ENCODE peak calls at places on chromosomes 1 and 21, in six cellular contexts. One of them, this sample, is unnamed.

GRCh38 chr1:153533689-153534201 is 2.0 kb downstream of the S100A6 start:
- DNase-seq in uterus: peak; percentile 82
- DNase-seq in heart right ventricle: no peak
- DNase-seq in transverse colon: peak; percentile 54
- DNase-seq in HTR-8/SVneo: peak; percentile 81
- DNase-seq in kidney: peak; percentile 80
- DNase-seq in this sample: peak; percentile 88

GRCh38 chr1:108079550-108079949 is 114.6 kb upstream of the VAV3 start:
- DNase-seq in uterus: no peak
- DNase-seq in heart right ventricle: no peak
- DNase-seq in transverse colon: peak; percentile 22
- DNase-seq in HTR-8/SVneo: no peak
- DNase-seq in kidney: peak; percentile 64
- DNase-seq in this sample: no peak

GRCh38 chr1:164823486-164824279 is 264.7 kb downstream of the PBX1 start:
- DNase-seq in uterus: peak; percentile 71
- DNase-seq in heart right ventricle: peak; percentile 38
- DNase-seq in transverse colon: peak; percentile 27
- DNase-seq in HTR-8/SVneo: no peak
- DNase-seq in kidney: no peak
- DNase-seq in this sample: peak; percentile 32

GRCh38 chr1:17014671-17015567 is 3.2 kb upstream of the ATP13A2 start:
- DNase-seq in uterus: no peak
- DNase-seq in heart right ventricle: no peak
- DNase-seq in transverse colon: no peak
- DNase-seq in HTR-8/SVneo: no peak
- DNase-seq in kidney: peak; percentile 25
- DNase-seq in this sample: no peak

GRCh38 chr21:42986125-42986783 is 11.9 kb downstream of the PKNOX1 start:
- DNase-seq in uterus: no peak
- DNase-seq in heart right ventricle: no peak
- DNase-seq in transverse colon: no peak
- DNase-seq in HTR-8/SVneo: no peak
- DNase-seq in kidney: peak; percentile 9
- DNase-seq in this sample: no peak

GRCh38 chr1:46673749-46674182 is 2.1 kb downstream of the TEX38 start:
- DNase-seq in uterus: no peak
- DNase-seq in heart right ventricle: no peak
- DNase-seq in transverse colon: no peak
- DNase-seq in HTR-8/SVneo: peak; percentile 26
- DNase-seq in kidney: no peak
- DNase-seq in this sample: no peak

GRCh38 chr1:112788561-112788960 is 73.4 kb upstream of the PPM1J start:
- DNase-seq in uterus: no peak
- DNase-seq in heart right ventricle: no peak
- DNase-seq in transverse colon: no peak
- DNase-seq in HTR-8/SVneo: no peak
- DNase-seq in kidney: no peak
- DNase-seq in this sample: no peak

GRCh38 chr1:8541961-8542521 is 224.1 kb downstream of the SLC45A1 start:
- DNase-seq in uterus: no peak
- DNase-seq in heart right ventricle: no peak
- DNase-seq in transverse colon: no peak
- DNase-seq in HTR-8/SVneo: no peak
- DNase-seq in kidney: no peak
- DNase-seq in this sample: no peak

GRCh38 chr21:33975548-33976081 is 60.0 kb upstream of the ATP5PO start:
- DNase-seq in uterus: no peak
- DNase-seq in heart right ventricle: no peak
- DNase-seq in transverse colon: peak; percentile 25
- DNase-seq in HTR-8/SVneo: peak; percentile 25
- DNase-seq in kidney: no peak
- DNase-seq in this sample: no peak

GRCh38 chr1:180533571-180533987 is 25.2 kb upstream of the OVAAL start:
- DNase-seq in uterus: peak; percentile 53
- DNase-seq in heart right ventricle: peak; percentile 75
- DNase-seq in transverse colon: peak; percentile 75
- DNase-seq in HTR-8/SVneo: peak; percentile 54
- DNase-seq in kidney: no peak
- DNase-seq in this sample: no peak

GRCh38 chr1:3796215-3797193 is at the start of gene LRRC47:
- DNase-seq in uterus: peak; percentile 92
- DNase-seq in heart right ventricle: peak; percentile 93
- DNase-seq in transverse colon: peak; percentile 95
- DNase-seq in HTR-8/SVneo: peak; percentile 91
- DNase-seq in kidney: peak; percentile 98
- DNase-seq in this sample: peak; percentile 59

GRCh38 chr1:229621663-229622062 is 4.3 kb downstream of the TAF5L start:
- DNase-seq in uterus: no peak
- DNase-seq in heart right ventricle: no peak
- DNase-seq in transverse colon: no peak
- DNase-seq in HTR-8/SVneo: no peak
- DNase-seq in kidney: no peak
- DNase-seq in this sample: no peak

GRCh38 chr1:14011132-14011531 is 311.1 kb downstream of the PRDM2 start:
- DNase-seq in uterus: no peak
- DNase-seq in heart right ventricle: no peak
- DNase-seq in transverse colon: no peak
- DNase-seq in HTR-8/SVneo: no peak
- DNase-seq in kidney: no peak
- DNase-seq in this sample: no peak

GRCh38 chr1:117017648-117018047 is 16.1 kb downstream of the CD101 start:
- DNase-seq in uterus: no peak
- DNase-seq in heart right ventricle: peak; percentile 49
- DNase-seq in transverse colon: no peak
- DNase-seq in HTR-8/SVneo: no peak
- DNase-seq in kidney: no peak
- DNase-seq in this sample: no peak

GRCh38 chr1:115275216-115275615 is 62.8 kb downstream of the NGF start:
- DNase-seq in uterus: no peak
- DNase-seq in heart right ventricle: no peak
- DNase-seq in transverse colon: no peak
- DNase-seq in HTR-8/SVneo: peak; percentile 5
- DNase-seq in kidney: no peak
- DNase-seq in this sample: no peak

GRCh38 chr1:23202263-23202749 is 15.0 kb downstream of the HTR1D start:
- DNase-seq in uterus: no peak
- DNase-seq in heart right ventricle: no peak
- DNase-seq in transverse colon: no peak
- DNase-seq in HTR-8/SVneo: no peak
- DNase-seq in kidney: no peak
- DNase-seq in this sample: no peak

GRCh38 chr1:12472798-12473551 is 145.0 kb downstream of the DHRS3 start:
- DNase-seq in uterus: no peak
- DNase-seq in heart right ventricle: no peak
- DNase-seq in transverse colon: peak; percentile 37
- DNase-seq in HTR-8/SVneo: no peak
- DNase-seq in kidney: no peak
- DNase-seq in this sample: no peak

GRCh38 chr1:905071-905749 is 18.5 kb upstream of the SAMD11 start:
- DNase-seq in uterus: peak; percentile 57
- DNase-seq in heart right ventricle: peak; percentile 68
- DNase-seq in transverse colon: peak; percentile 50
- DNase-seq in HTR-8/SVneo: no peak
- DNase-seq in kidney: peak; percentile 93
- DNase-seq in this sample: no peak

GRCh38 chr1:62687421-62687902 is 724 bp downstream of the DOCK7 start:
- DNase-seq in uterus: peak; percentile 31
- DNase-seq in heart right ventricle: peak; percentile 17
- DNase-seq in transverse colon: no peak
- DNase-seq in HTR-8/SVneo: no peak
- DNase-seq in kidney: peak; percentile 78
- DNase-seq in this sample: no peak

GRCh38 chr1:65114312-65114711 is 33.7 kb upstream of the AK4 start:
- DNase-seq in uterus: peak; percentile 30
- DNase-seq in heart right ventricle: peak; percentile 63
- DNase-seq in transverse colon: no peak
- DNase-seq in HTR-8/SVneo: no peak
- DNase-seq in kidney: no peak
- DNase-seq in this sample: no peak

GRCh38 chr1:29583727-29584126 is 347.4 kb downstream of the PTPRU start:
- DNase-seq in uterus: no peak
- DNase-seq in heart right ventricle: no peak
- DNase-seq in transverse colon: no peak
- DNase-seq in HTR-8/SVneo: no peak
- DNase-seq in kidney: no peak
- DNase-seq in this sample: no peak

GRCh38 chr1:212225871-212226302 is 59.3 kb upstream of the PPP2R5A start:
- DNase-seq in uterus: no peak
- DNase-seq in heart right ventricle: no peak
- DNase-seq in transverse colon: no peak
- DNase-seq in HTR-8/SVneo: no peak
- DNase-seq in kidney: no peak
- DNase-seq in this sample: no peak

GRCh38 chr1:178910023-178910422 is 39.1 kb upstream of the ANGPTL1 start:
- DNase-seq in uterus: no peak
- DNase-seq in heart right ventricle: no peak
- DNase-seq in transverse colon: no peak
- DNase-seq in HTR-8/SVneo: no peak
- DNase-seq in kidney: no peak
- DNase-seq in this sample: no peak

GRCh38 chr1:245810789-245811337 is 656.1 kb downstream of the KIF26B start:
- DNase-seq in uterus: no peak
- DNase-seq in heart right ventricle: no peak
- DNase-seq in transverse colon: no peak
- DNase-seq in HTR-8/SVneo: no peak
- DNase-seq in kidney: no peak
- DNase-seq in this sample: no peak

GRCh38 chr1:195745170-195746009 is 862.9 kb downstream of the KCNT2 start:
- DNase-seq in uterus: no peak
- DNase-seq in heart right ventricle: no peak
- DNase-seq in transverse colon: no peak
- DNase-seq in HTR-8/SVneo: no peak
- DNase-seq in kidney: no peak
- DNase-seq in this sample: no peak

GRCh38 chr1:111481387-111482221 is 7.8 kb downstream of the C1orf162 start:
- DNase-seq in uterus: peak; percentile 78
- DNase-seq in heart right ventricle: peak; percentile 86
- DNase-seq in transverse colon: peak; percentile 79
- DNase-seq in HTR-8/SVneo: peak; percentile 56
- DNase-seq in kidney: peak; percentile 88
- DNase-seq in this sample: peak; percentile 39